ENCODE peak calls at places on chromosome 1, in four cellular contexts. H, T, O and I are unnamed samples.

GRCh38 chr1:3641046-3641760 is 8.7 kb downstream of the WRAP73 start:
- DNase-seq in H (no peak), T (no peak), O (no peak), I (no peak)

GRCh38 chr1:58902830-58903229 is 119.0 kb upstream of the JUN start:
- DNase-seq in H (no peak), T (no peak), O (no peak), I (no peak)

GRCh38 chr1:185561629-185562028 is 172.6 kb upstream of the HMCN1 start:
- DNase-seq in H (peak; percentile 33), T (no peak), O (no peak), I (no peak)

GRCh38 chr1:116808476-116809180 is 54.4 kb downstream of the CD2 start:
- DNase-seq in H (no peak), T (no peak), O (no peak), I (no peak)

GRCh38 chr1:22416555-22417454 is 34.8 kb upstream of the ZBTB40 start:
- DNase-seq in H (peak; percentile 60), T (peak; percentile 84), O (peak; percentile 70), I (no peak)

GRCh38 chr1:30923597-30923996 is 15.0 kb upstream of the SDC3 start:
- DNase-seq in H (no peak), T (no peak), O (no peak), I (no peak)

GRCh38 chr1:9066945-9067807 is 2.3 kb downstream of the SLC2A5 start:
- DNase-seq in H (peak; percentile 91), T (peak; percentile 53), O (peak; percentile 88), I (no peak)

GRCh38 chr1:24193046-24193445 is 6.0 kb upstream of the IFNLR1 start:
- DNase-seq in H (peak; percentile 41), T (no peak), O (no peak), I (no peak)

GRCh38 chr1:29379438-29380073 is 143.2 kb downstream of the PTPRU start:
- DNase-seq in H (peak; percentile 38), T (no peak), O (no peak), I (no peak)

GRCh38 chr1:220529530-220529920 is 1.6 kb downstream of the MARK1 start:
- DNase-seq in H (no peak), T (no peak), O (no peak), I (no peak)

GRCh38 chr1:220528679-220529529 is 968 bp downstream of the MARK1 start:
- DNase-seq in H (no peak), T (peak; percentile 19), O (peak; percentile 16), I (no peak)

GRCh38 chr1:220527279-220528048 is 472 bp upstream of the MARK1 start:
- DNase-seq in H (no peak), T (peak; percentile 26), O (no peak), I (no peak)

GRCh38 chr1:220526294-220526693 is 1.6 kb upstream of the MARK1 start:
- DNase-seq in H (no peak), T (no peak), O (no peak), I (no peak)

DNA sequence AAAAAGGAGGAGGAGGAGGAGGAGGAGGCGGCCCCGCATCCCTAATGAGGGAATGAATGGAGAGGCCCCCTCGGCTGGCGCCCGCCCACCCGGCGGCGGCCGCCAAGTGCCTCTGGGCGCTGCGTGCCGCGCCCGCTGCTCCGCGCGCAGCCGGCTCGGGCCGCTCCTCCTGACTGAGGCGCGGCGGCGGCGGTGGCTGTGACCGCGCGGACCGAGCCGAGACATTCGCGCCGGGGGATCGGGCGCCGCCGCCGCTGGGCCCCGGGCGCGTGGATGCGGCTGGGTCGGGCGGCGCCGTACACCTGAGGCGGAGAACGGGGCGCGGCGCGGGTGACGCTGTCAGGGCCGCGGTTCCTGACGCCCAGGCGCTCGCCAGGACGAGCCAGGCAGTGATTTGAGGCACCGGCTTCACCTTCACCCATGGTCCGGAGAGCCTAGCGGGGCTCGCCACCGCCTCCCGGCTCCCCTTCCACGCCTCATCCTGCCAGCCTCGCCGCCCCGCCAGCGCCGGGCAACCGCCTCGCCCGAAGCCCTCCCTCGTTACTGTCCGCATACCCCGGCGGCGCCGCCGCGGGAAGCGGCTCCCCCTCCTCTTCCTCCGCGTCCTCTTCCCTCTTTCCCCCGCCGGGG is at the start of gene MARK1:
- DNase-seq in H (no peak), T (peak; percentile 59), O (peak; percentile 35), I (no peak)
- TF ChIP-seq POLR2A in H (no peak), T (peak; percentile 28), O (no peak), I (peak; percentile 65)

DNA sequence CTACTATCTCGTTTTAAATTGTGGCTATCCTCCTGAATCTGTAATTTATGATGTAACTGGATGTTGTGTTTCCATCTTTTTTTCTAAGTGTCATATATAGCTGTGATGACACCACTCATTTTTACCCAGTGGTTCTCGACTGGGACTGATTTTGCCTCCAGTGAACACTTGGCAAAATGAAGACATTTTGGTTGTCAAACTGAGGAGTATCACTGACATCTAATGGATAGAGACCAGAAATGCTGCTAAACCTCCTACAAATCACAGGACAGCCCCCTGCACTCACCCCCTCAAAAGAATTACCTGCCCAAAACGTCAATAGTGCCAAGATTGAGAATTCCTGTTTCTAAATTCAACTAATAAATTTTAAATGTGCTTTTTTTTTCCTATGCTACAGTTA is 1.9 kb downstream of the TRMT13 start:
- DNase-seq in H (peak; percentile 1), T (no peak), O (no peak), I (no peak)
- TF ChIP-seq CTCF in H (no peak), T (no peak), O (no peak), I (no peak)

DNA sequence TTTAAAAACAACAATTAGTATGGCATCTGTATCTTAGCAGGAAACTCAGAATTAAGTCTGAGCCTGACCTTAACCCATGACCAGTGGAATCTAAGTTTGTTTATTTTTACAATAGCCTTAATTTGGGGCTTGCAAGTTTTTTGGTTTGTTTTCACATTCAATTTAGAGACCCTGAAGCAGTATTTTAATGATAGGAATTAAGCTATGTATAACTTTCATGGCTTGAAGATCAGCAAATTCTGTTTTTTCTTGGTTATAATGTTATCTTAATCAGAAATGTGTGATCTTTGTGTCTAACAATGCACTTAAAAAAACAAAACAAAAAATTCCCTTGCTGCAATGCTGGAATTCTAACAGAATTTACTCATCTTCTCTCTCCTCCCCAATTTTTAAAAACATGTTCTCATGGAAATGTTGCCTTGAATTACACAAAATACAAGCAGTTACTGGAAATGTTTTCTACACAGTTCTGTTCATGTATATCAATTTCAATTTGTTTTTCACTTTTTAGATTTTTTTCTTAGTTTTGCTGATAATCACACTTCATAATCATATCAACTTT is 113.1 kb downstream of the OLFML2B start:
- DNase-seq in H (peak; percentile 31), T (no peak), O (no peak), I (no peak)
- TF ChIP-seq POLR2A in H (no peak), T (no peak), O (no peak), I (no peak)

GRCh38 chr1:45303582-45304310 is 22.9 kb upstream of the HPDL start:
- DNase-seq in H (peak; percentile 96), T (peak; percentile 99), O (peak; percentile 99), I (peak; percentile 88)

GRCh38 chr1:45305231-45305630 is 21.5 kb upstream of the HPDL start:
- DNase-seq in H (no peak), T (no peak), O (no peak), I (no peak)

GRCh38 chr1:45302505-45303331 is 24.0 kb upstream of the HPDL start:
- DNase-seq in H (no peak), T (no peak), O (no peak), I (no peak)

GRCh38 chr1:45306319-45306718 is 20.4 kb upstream of the HPDL start:
- DNase-seq in H (peak; percentile 60), T (no peak), O (no peak), I (no peak)

DNA sequence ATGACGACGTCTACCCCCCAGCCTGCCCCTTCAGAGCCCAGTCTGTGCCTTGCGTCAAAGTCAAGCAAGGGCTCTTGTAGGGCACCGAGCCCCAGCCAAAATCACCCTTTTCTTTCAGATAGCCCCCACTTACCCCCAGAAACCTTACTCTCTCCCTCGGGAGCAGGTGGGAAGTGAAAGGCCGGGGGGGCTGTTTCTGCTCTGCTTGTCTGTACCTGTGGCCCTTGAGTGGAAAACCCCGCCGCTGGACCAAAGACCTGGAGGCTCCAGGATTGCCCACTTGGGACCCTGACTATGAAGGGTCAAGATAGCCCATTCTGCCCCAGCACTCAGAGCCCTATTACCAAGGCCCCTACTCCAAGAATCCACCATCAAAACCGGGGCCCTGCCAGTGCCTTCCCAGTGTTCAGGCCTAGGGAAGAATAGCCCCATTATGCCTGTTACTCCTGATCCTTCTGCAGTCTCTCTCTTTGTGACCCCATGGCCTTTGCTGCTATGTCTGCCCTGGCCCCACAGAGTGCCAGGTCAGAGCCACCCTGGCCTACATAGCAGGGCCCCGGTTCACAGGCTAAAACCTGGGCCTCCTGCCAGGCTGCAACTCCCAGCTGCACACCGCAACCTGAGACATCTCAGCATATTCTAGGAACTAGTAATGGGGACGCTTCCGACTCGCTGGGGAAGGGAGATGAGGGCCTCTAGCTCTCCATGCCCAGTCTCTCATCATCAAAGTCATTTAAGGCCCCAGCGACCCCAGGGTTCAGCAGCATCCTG is 22.2 kb upstream of the HPDL start:
- DNase-seq in H (peak; percentile 36), T (peak; percentile 40), O (peak; percentile 43), I (no peak)
- TF ChIP-seq CTCF in H (no peak), T (no peak), O (no peak), I (no peak)

DNA sequence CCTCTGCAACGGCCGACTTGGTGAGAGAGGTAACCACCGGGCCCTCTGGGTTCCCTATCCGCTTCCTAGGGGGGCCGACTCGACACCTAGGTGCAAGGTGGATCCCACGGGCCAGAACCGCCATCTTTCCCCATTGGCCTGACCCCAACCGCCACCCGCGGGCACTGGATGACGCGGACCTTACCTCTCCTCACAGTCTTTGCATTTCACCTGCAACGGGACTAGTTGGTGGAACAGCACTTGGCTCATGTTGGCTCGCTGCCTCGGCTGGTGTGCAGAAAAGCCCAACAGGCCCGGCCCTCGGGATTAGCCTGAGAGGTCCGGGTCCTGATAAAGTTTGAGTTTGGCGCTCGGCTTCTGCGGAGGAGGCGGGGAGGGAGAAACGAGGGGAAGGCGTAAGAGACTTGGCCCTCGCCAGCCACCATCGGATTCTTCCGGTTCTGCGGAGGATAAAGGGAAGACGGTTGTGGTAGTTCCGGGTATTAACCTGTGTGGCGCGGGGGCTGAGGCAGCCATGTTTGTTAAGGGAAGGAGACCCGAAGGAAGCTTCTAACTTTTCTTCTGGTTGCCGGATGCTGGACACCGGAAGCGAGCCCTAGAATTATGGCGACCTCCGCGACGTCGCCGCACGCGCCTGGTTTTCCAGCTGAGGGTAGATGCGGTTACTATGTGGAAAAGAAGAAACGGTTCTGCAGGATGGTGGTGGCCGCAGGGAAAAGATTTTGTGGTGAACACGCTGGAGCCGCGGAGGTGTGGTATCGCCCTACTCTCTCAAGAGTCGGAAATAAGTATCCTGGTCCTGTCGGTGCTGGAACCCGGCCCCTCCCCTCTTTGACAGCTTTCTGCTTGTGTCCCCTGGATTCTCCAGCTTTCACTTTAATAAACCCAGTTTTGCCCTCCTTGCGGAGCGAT is at the start of the genes SASS6 and TRMT13:
- DNase-seq in H (peak; percentile 99), T (peak; percentile 96), O (peak; percentile 95), I (peak; percentile 78)
- TF ChIP-seq POLR2A in H (peak; percentile 45), T (peak; percentile 45), O (no peak), I (no peak)